ENCODE peak calls at places on chromosomes 12 and 14, in four cellular contexts. L is HepG2, Z is K562, X is SK-N-SH. I is an unnamed sample.

GRCh38 chr14:24959791-24960331 is 90.1 kb downstream of the STXBP6 start:
- DNase-seq in L (peak; percentile 90), X (no peak), Z (no peak), I (no peak)

GRCh38 chr14:58832010-58832409 is 194.2 kb downstream of the DACT1 start:
- DNase-seq in L (no peak), X (peak; percentile 75), Z (no peak), I (no peak)

GRCh38 chr12:105257321-105257728 is 21.4 kb upstream of the APPL2 start:
- DNase-seq in L (no peak), X (no peak), Z (no peak), I (no peak)

GRCh38 chr12:128976120-128976519 is 122.8 kb downstream of the GLT1D1 start:
- DNase-seq in Z (peak; percentile 70), X (no peak), L (no peak), I (no peak)

GRCh38 chr12:107645630-107646333 is 39.8 kb upstream of the PWP1 start:
- DNase-seq in L (no peak), X (peak; percentile 54), Z (no peak), I (no peak)

GRCh38 chr12:120229583-120230325 is 28.8 kb upstream of the RPLP0 start:
- DNase-seq in X (peak; percentile 79), L (no peak), Z (no peak), I (no peak)

GRCh38 chr14:33747749-33748148 is 203.1 kb downstream of the EGLN3 start:
- DNase-seq in Z (no peak), X (no peak), L (no peak), I (no peak)

GRCh38 chr14:102046337-102047278 is 40.2 kb downstream of the HSP90AA1 start:
- DNase-seq in L (peak; percentile 70), X (peak; percentile 85), Z (peak; percentile 83), I (peak; percentile 82)

GRCh38 chr14:54647378-54647777 is 80.5 kb downstream of the SAMD4A start:
- DNase-seq in X (no peak), L (peak; percentile 39), Z (no peak), I (no peak)

GRCh38 chr14:64950889-64951288 is 8.3 kb upstream of the GPX2 start:
- DNase-seq in Z (no peak), L (no peak), X (no peak), I (no peak)

GRCh38 chr12:53985900-53986685 is 1.1 kb downstream of the HOXC10 start:
- DNase-seq in Z (no peak), X (peak; percentile 56), L (no peak), I (no peak)

GRCh38 chr12:132777614-132778013 is 16.0 kb upstream of the ANKLE2 start:
- DNase-seq in Z (no peak), L (no peak), X (no peak), I (no peak)

GRCh38 chr12:54215990-54216579 is 27.3 kb upstream of the SMUG1 start:
- DNase-seq in X (no peak), L (no peak), Z (peak; percentile 77), I (no peak)

GRCh38 chr12:14618990-14619389 is 51.3 kb upstream of the PLBD1 start:
- DNase-seq in X (peak; percentile 5), L (no peak), Z (peak; percentile 9), I (no peak)

GRCh38 chr14:51844482-51844881 is 15.9 kb upstream of the GNG2 start:
- DNase-seq in X (no peak), Z (no peak), L (no peak), I (no peak)

GRCh38 chr12:116583284-116583683 is 24.1 kb downstream of the MAP1LC3B2 start:
- DNase-seq in L (no peak), X (no peak), Z (no peak), I (no peak)

GRCh38 chr12:76307083-76307482 is 41.1 kb downstream of the BBS10 start:
- DNase-seq in L (no peak), X (no peak), Z (no peak), I (no peak)

GRCh38 chr14:104387000-104387384 is 192.6 kb upstream of the C14orf180 start:
- DNase-seq in L (no peak), X (peak; percentile 36), Z (no peak), I (no peak)

GRCh38 chr12:93339695-93340094 is 38.0 kb upstream of the NUDT4 start:
- DNase-seq in X (peak; percentile 60), Z (no peak), L (no peak), I (no peak)

GRCh38 chr14:104999361-104999760 is 13.8 kb downstream of the CLBA1 start:
- DNase-seq in X (no peak), L (no peak), Z (no peak), I (no peak)

GRCh38 chr12:41510470-41510869 is 322.4 kb downstream of the PDZRN4 start:
- DNase-seq in L (no peak), X (no peak), Z (no peak), I (no peak)

GRCh38 chr14:74514471-74514932 is 20.9 kb downstream of the ISCA2 start:
- DNase-seq in X (no peak), Z (no peak), L (peak; percentile 25), I (no peak)

GRCh38 chr12:75041481-75041880 is 168.2 kb downstream of the KCNC2 start:
- DNase-seq in Z (no peak), L (no peak), X (no peak), I (no peak)

GRCh38 chr12:92493816-92494215 is 209.0 kb upstream of the PLEKHG7 start:
- DNase-seq in X (no peak), L (no peak), Z (no peak), I (no peak)

GRCh38 chr14:89339158-89339557 is 77.9 kb downstream of the FOXN3 start:
- DNase-seq in X (no peak), Z (no peak), L (no peak), I (no peak)

GRCh38 chr14:94048676-94049624 is 22.8 kb downstream of the OTUB2 start:
- DNase-seq in X (peak; percentile 71), L (no peak), Z (no peak), I (no peak)

GRCh38 chr12:45216297-45216982 is 545 bp downstream of the ANO6 start:
- DNase-seq in Z (peak; percentile 65), L (peak; percentile 30), X (peak; percentile 75), I (no peak)

GRCh38 chr14:95871531-95871930 is 5.1 kb upstream of the TUNAR start:
- DNase-seq in Z (no peak), X (no peak), L (no peak), I (no peak)

GRCh38 chr12:40752011-40752410 is 59.8 kb downstream of the CNTN1 start:
- DNase-seq in L (peak; percentile 32), X (no peak), Z (no peak), I (no peak)

GRCh38 chr14:91417134-91417982 is at the start of gene CCDC88C:
- DNase-seq in X (peak; percentile 93), Z (peak; percentile 77), L (peak; percentile 54), I (peak; percentile 22)

GRCh38 chr12:52494518-52494917 is 1.5 kb upstream of the KRT6A start:
- DNase-seq in Z (no peak), L (no peak), X (no peak), I (no peak)

GRCh38 chr14:39107624-39108023 is 4.6 kb upstream of the SEC23A start:
- DNase-seq in L (peak; percentile 78), Z (peak; percentile 39), X (peak; percentile 35), I (no peak)

GRCh38 chr14:33634631-33635030 is 316.2 kb downstream of the EGLN3 start:
- DNase-seq in L (no peak), X (no peak), Z (no peak), I (no peak)

DNA sequence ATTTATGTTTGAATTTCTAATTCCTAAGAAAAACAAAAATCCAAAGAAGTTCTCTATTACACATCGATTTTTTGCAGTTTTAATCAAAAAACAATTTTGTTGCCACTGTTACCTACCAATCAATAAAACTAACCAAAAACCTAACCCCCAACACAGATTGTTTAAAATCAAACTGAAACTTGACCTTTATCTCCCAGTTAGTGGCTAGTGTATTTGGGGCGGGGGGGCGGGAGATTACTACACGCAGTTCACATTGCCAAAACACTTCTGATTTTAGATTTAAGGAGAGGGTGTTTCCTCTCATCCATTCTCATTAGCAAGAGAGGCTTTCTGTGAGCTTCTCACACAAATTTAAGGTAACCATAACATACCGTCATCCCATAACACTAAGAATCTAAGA is 6.4 kb downstream of the CDC42BPB start:
- DNase-seq in Z (no peak), X (no peak), L (no peak), I (no peak)
- TF ChIP-seq ELF1 in Z (no peak), X (no peak), L (no peak), I (no peak)

DNA sequence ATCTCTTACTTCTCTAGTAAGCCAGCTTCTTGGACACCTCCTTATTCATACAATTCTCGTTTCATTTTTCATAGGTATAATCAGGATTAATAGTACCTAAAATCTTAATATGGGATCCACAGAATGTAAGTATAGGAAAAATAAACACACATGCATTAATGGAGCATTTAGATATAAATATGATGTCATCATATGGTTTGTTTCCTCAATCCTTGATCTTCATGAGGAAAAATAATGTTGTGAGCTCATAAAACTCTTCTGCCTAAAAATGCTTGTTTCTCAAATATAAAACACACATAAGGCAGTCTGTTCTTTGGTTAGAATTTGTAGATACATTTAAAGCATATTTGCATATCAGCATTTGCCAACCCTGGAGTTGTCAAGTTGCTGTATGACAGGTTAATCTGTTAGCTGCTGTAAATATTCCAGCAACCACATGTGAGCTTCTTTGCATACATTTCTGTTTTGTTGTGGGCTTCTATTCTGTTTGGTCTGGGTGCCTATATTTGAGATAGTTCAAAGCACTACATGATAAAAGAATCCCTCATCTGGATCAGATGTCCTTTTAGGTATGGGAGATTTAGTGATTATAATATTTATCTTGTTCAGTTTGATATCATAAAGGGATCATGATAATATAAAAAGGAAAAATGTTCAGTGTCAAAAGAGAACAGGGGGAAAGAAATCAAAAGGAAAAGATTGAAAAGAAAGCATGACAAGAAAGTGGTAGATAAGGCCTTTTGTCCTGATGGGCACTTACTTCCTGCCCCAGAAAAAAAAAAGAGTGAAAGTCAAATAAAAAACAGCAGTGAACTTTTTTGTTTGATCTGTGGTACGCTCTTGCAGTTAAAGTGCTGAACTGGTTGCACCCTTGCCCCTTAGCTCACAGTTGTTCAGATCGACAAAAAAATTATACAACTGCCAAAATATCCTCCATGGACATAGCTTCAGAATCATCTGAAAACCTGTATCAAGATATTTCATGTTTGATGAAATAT is 68.6 kb downstream of the ACSS3 start:
- DNase-seq in Z (no peak), X (no peak), L (peak; percentile 87), I (no peak)
- TF ChIP-seq POLR2AphosphoS5 in Z (no peak), X (no peak), L (no peak), I (no peak)

DNA sequence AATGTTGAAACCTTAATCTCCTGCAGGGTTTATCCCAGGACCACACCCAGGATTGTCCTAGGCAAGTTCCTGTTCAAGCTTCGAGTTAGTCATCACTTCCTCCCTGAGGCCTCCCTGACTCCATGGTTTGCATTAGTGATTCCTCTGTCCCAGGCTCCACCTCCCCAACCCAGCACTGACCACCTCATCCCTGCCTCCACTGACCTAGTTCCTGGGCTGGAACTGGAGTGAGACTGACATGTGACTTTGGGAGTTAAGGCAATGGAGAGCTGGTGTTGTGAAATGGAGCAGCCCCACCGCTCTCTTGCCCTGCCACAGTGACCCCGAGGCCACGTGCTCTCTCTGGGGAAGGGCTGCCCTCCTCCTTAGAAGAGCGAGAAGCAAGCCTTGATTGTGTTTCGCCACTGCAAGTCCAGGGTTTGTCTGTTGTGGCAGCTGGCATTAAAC is 15.8 kb upstream of the DTX1 start:
- DNase-seq in Z (no peak), X (no peak), L (peak; percentile 32), I (peak; percentile 59)
- TF ChIP-seq ELF1 in Z (no peak), X (no peak), L (no peak), I (no peak)

DNA sequence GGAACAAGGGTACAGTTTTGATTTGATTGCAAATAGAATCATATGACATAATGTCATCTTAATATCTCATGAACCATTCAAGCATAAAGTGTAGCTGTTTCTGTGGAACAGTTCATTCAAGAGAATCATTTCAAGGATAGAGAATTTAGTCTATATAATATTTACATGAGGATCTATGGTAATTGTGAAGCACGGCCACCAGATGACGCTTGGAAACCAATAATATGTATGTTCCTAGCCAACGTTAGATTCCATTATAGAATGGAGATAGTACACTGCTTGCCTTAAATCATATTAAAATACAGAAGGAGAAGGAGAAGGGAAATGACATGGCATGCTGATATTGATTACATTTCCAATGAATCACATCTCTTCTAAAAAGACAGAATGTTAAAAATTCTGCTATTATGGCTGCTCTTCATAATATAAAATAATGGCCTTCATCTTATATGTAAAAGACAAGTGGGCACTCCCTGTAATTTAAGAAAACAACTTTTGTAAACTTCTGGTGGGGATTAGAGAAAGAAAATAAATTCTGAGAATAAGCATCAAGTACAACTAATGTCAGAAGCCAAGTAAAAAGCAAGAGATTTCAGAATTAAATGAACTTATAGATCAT is 351.0 kb downstream of the NAV3 start:
- DNase-seq in Z (peak; percentile 3), X (peak; percentile 1), L (peak; percentile 2), I (no peak)
- TF ChIP-seq POLR2AphosphoS5 in Z (no peak), X (no peak), L (no peak), I (no peak)